ENCODE peak calls at places on chromosomes 13 and 19, in six cellular contexts. One of them, this sample, is unnamed.

GRCh38 chr13:109381546-109382180 is 404.7 kb downstream of the IRS2 start:
- DNase-seq in HFF-Myc: peak; percentile 53
- DNase-seq in AG04449: peak; percentile 71
- DNase-seq in breast epithelium: no peak
- DNase-seq in tibial nerve: no peak
- DNase-seq in fibroblast of lung: peak; percentile 92
- DNase-seq in this sample: peak; percentile 76

GRCh38 chr13:27362064-27362751 is 62.2 kb upstream of the GTF3A start:
- DNase-seq in breast epithelium: peak; percentile 80
- DNase-seq in HFF-Myc: peak; percentile 42
- DNase-seq in AG04449: no peak
- DNase-seq in tibial nerve: peak; percentile 86
- DNase-seq in fibroblast of lung: peak; percentile 66
- DNase-seq in this sample: peak; percentile 45

GRCh38 chr19:50301607-50301971 is 27.6 kb downstream of the KCNC3 start:
- DNase-seq in HFF-Myc: no peak
- DNase-seq in fibroblast of lung: no peak
- DNase-seq in breast epithelium: no peak
- DNase-seq in tibial nerve: no peak
- DNase-seq in AG04449: no peak
- DNase-seq in this sample: no peak

GRCh38 chr19:8334458-8335342 is 8.4 kb downstream of the KANK3 start:
- DNase-seq in AG04449: no peak
- DNase-seq in tibial nerve: no peak
- DNase-seq in HFF-Myc: no peak
- DNase-seq in breast epithelium: no peak
- DNase-seq in fibroblast of lung: peak; percentile 73
- DNase-seq in this sample: no peak

GRCh38 chr13:109939105-109939504 is 152.7 kb upstream of the IRS2 start:
- DNase-seq in tibial nerve: no peak
- DNase-seq in AG04449: no peak
- DNase-seq in fibroblast of lung: no peak
- DNase-seq in breast epithelium: no peak
- DNase-seq in HFF-Myc: no peak
- DNase-seq in this sample: no peak

GRCh38 chr13:45479661-45480060 is 14.9 kb downstream of the COG3 start:
- DNase-seq in tibial nerve: no peak
- DNase-seq in breast epithelium: no peak
- DNase-seq in fibroblast of lung: no peak
- DNase-seq in HFF-Myc: no peak
- DNase-seq in AG04449: no peak
- DNase-seq in this sample: no peak

GRCh38 chr13:50766043-50766442 is 77.4 kb downstream of the DLEU7 start:
- DNase-seq in fibroblast of lung: no peak
- DNase-seq in tibial nerve: no peak
- DNase-seq in HFF-Myc: no peak
- DNase-seq in breast epithelium: no peak
- DNase-seq in AG04449: no peak
- DNase-seq in this sample: no peak

GRCh38 chr13:21006141-21007005 is 55.0 kb downstream of the LATS2 start:
- DNase-seq in breast epithelium: no peak
- DNase-seq in HFF-Myc: no peak
- DNase-seq in tibial nerve: no peak
- DNase-seq in fibroblast of lung: no peak
- DNase-seq in AG04449: no peak
- DNase-seq in this sample: no peak

GRCh38 chr13:67298297-67298696 is 68.2 kb upstream of the PCDH9 start:
- DNase-seq in tibial nerve: no peak
- DNase-seq in breast epithelium: no peak
- DNase-seq in AG04449: no peak
- DNase-seq in HFF-Myc: no peak
- DNase-seq in fibroblast of lung: peak; percentile 9
- DNase-seq in this sample: no peak

GRCh38 chr19:19578241-19578640 is 40.2 kb downstream of the CILP2 start:
- DNase-seq in fibroblast of lung: no peak
- DNase-seq in AG04449: no peak
- DNase-seq in breast epithelium: no peak
- DNase-seq in tibial nerve: no peak
- DNase-seq in HFF-Myc: no peak
- DNase-seq in this sample: no peak

GRCh38 chr13:43558942-43559341 is 227.8 kb downstream of the ENOX1 start:
- DNase-seq in tibial nerve: no peak
- DNase-seq in fibroblast of lung: no peak
- DNase-seq in AG04449: no peak
- DNase-seq in HFF-Myc: no peak
- DNase-seq in breast epithelium: no peak
- DNase-seq in this sample: no peak

GRCh38 chr13:101989798-101990350 is 412.0 kb downstream of the FGF14 start:
- DNase-seq in tibial nerve: no peak
- DNase-seq in AG04449: no peak
- DNase-seq in fibroblast of lung: no peak
- DNase-seq in HFF-Myc: no peak
- DNase-seq in breast epithelium: no peak
- DNase-seq in this sample: no peak

GRCh38 chr19:28294395-28294794 is 918.6 kb downstream of the UQCRFS1 start:
- DNase-seq in AG04449: no peak
- DNase-seq in HFF-Myc: peak; percentile 29
- DNase-seq in breast epithelium: no peak
- DNase-seq in tibial nerve: no peak
- DNase-seq in fibroblast of lung: peak; percentile 74
- DNase-seq in this sample: peak; percentile 32

GRCh38 chr13:102045713-102046112 is 356.1 kb downstream of the FGF14 start:
- DNase-seq in AG04449: no peak
- DNase-seq in HFF-Myc: no peak
- DNase-seq in tibial nerve: no peak
- DNase-seq in breast epithelium: no peak
- DNase-seq in fibroblast of lung: no peak
- DNase-seq in this sample: no peak

GRCh38 chr13:88526186-88526852 is 855.1 kb downstream of the SLITRK5 start:
- DNase-seq in tibial nerve: no peak
- DNase-seq in fibroblast of lung: no peak
- DNase-seq in HFF-Myc: no peak
- DNase-seq in AG04449: no peak
- DNase-seq in breast epithelium: no peak
- DNase-seq in this sample: no peak

GRCh38 chr13:50125306-50125555 is 110.0 kb downstream of the KCNRG start:
- DNase-seq in HFF-Myc: no peak
- DNase-seq in breast epithelium: no peak
- DNase-seq in fibroblast of lung: no peak
- DNase-seq in tibial nerve: no peak
- DNase-seq in AG04449: no peak
- DNase-seq in this sample: no peak

GRCh38 chr13:60229708-60230272 is 66.1 kb upstream of the DIAPH3 start:
- DNase-seq in AG04449: no peak
- DNase-seq in tibial nerve: no peak
- DNase-seq in fibroblast of lung: peak; percentile 77
- DNase-seq in HFF-Myc: no peak
- DNase-seq in breast epithelium: no peak
- DNase-seq in this sample: no peak

GRCh38 chr19:1264801-1265610 is 4.1 kb upstream of the CIRBP start:
- DNase-seq in HFF-Myc: peak; percentile 51
- DNase-seq in breast epithelium: peak; percentile 78
- DNase-seq in tibial nerve: no peak
- DNase-seq in AG04449: no peak
- DNase-seq in fibroblast of lung: peak; percentile 87
- DNase-seq in this sample: peak; percentile 45

GRCh38 chr13:20969182-20969581 is 66.6 kb upstream of the XPO4 start:
- DNase-seq in fibroblast of lung: peak; percentile 67
- DNase-seq in AG04449: no peak
- DNase-seq in breast epithelium: no peak
- DNase-seq in HFF-Myc: no peak
- DNase-seq in tibial nerve: no peak
- DNase-seq in this sample: no peak

GRCh38 chr19:10568444-10568825 is 344 bp downstream of the CDKN2D start:
- DNase-seq in HFF-Myc: no peak
- DNase-seq in tibial nerve: no peak
- DNase-seq in breast epithelium: peak; percentile 63
- DNase-seq in AG04449: no peak
- DNase-seq in fibroblast of lung: no peak
- DNase-seq in this sample: no peak

GRCh38 chr19:39196860-39197562 is at the start of gene NCCRP1:
- DNase-seq in HFF-Myc: no peak
- DNase-seq in tibial nerve: no peak
- DNase-seq in breast epithelium: no peak
- DNase-seq in fibroblast of lung: no peak
- DNase-seq in AG04449: no peak
- DNase-seq in this sample: no peak

GRCh38 chr19:48551437-48552302 is at the start of gene SULT2B1:
- DNase-seq in AG04449: no peak
- DNase-seq in breast epithelium: peak; percentile 89
- DNase-seq in HFF-Myc: no peak
- DNase-seq in fibroblast of lung: no peak
- DNase-seq in tibial nerve: no peak
- DNase-seq in this sample: no peak

GRCh38 chr19:58218899-58219298 is 9.8 kb upstream of the ZNF544 start:
- DNase-seq in HFF-Myc: no peak
- DNase-seq in fibroblast of lung: no peak
- DNase-seq in tibial nerve: no peak
- DNase-seq in breast epithelium: no peak
- DNase-seq in AG04449: no peak
- DNase-seq in this sample: no peak

GRCh38 chr13:37540228-37540627 is 58.3 kb downstream of the POSTN start:
- DNase-seq in AG04449: no peak
- DNase-seq in breast epithelium: no peak
- DNase-seq in HFF-Myc: peak; percentile 77
- DNase-seq in tibial nerve: no peak
- DNase-seq in fibroblast of lung: peak; percentile 77
- DNase-seq in this sample: peak; percentile 12

GRCh38 chr19:1019616-1019961 is 1.3 kb downstream of the TMEM259 start:
- DNase-seq in HFF-Myc: no peak
- DNase-seq in breast epithelium: no peak
- DNase-seq in fibroblast of lung: no peak
- DNase-seq in tibial nerve: no peak
- DNase-seq in AG04449: no peak
- DNase-seq in this sample: no peak

GRCh38 chr13:92842145-92842544 is 384.5 kb upstream of the GPC6 start:
- DNase-seq in breast epithelium: no peak
- DNase-seq in tibial nerve: no peak
- DNase-seq in AG04449: peak; percentile 34
- DNase-seq in HFF-Myc: peak; percentile 46
- DNase-seq in fibroblast of lung: peak; percentile 97
- DNase-seq in this sample: peak; percentile 83

GRCh38 chr19:5851302-5851701 is at the start of gene FUT3:
- DNase-seq in breast epithelium: no peak
- DNase-seq in tibial nerve: no peak
- DNase-seq in AG04449: no peak
- DNase-seq in HFF-Myc: no peak
- DNase-seq in fibroblast of lung: no peak
- DNase-seq in this sample: no peak
- H3K4me3 ChIP-seq in breast epithelium: no peak within 1 kb of the TSS
- H3K4me3 ChIP-seq in tibial nerve: no peak within 1 kb of the TSS
- H3K4me3 ChIP-seq in AG04449: no peak within 1 kb of the TSS
- H3K4me3 ChIP-seq in HFF-Myc: no peak within 1 kb of the TSS
- H3K4me3 ChIP-seq in fibroblast of lung: no peak within 1 kb of the TSS
- H3K4me3 ChIP-seq in this sample: no peak within 1 kb of the TSS

GRCh38 chr13:39818953-39819352 is 163.5 kb downstream of the COG6 start:
- DNase-seq in tibial nerve: peak; percentile 44
- DNase-seq in HFF-Myc: no peak
- DNase-seq in AG04449: no peak
- DNase-seq in fibroblast of lung: peak; percentile 41
- DNase-seq in breast epithelium: no peak
- DNase-seq in this sample: no peak

GRCh38 chr13:39811696-39812095 is 156.2 kb downstream of the COG6 start:
- DNase-seq in fibroblast of lung: no peak
- DNase-seq in tibial nerve: no peak
- DNase-seq in breast epithelium: no peak
- DNase-seq in HFF-Myc: no peak
- DNase-seq in AG04449: no peak
- DNase-seq in this sample: no peak

GRCh38 chr13:39816936-39817335 is 161.5 kb downstream of the COG6 start:
- DNase-seq in AG04449: no peak
- DNase-seq in tibial nerve: no peak
- DNase-seq in HFF-Myc: no peak
- DNase-seq in fibroblast of lung: peak; percentile 72
- DNase-seq in breast epithelium: no peak
- DNase-seq in this sample: peak; percentile 89

GRCh38 chr13:39811051-39811450 is 155.6 kb downstream of the COG6 start:
- DNase-seq in AG04449: no peak
- DNase-seq in breast epithelium: no peak
- DNase-seq in HFF-Myc: no peak
- DNase-seq in tibial nerve: no peak
- DNase-seq in fibroblast of lung: no peak
- DNase-seq in this sample: no peak

DNA sequence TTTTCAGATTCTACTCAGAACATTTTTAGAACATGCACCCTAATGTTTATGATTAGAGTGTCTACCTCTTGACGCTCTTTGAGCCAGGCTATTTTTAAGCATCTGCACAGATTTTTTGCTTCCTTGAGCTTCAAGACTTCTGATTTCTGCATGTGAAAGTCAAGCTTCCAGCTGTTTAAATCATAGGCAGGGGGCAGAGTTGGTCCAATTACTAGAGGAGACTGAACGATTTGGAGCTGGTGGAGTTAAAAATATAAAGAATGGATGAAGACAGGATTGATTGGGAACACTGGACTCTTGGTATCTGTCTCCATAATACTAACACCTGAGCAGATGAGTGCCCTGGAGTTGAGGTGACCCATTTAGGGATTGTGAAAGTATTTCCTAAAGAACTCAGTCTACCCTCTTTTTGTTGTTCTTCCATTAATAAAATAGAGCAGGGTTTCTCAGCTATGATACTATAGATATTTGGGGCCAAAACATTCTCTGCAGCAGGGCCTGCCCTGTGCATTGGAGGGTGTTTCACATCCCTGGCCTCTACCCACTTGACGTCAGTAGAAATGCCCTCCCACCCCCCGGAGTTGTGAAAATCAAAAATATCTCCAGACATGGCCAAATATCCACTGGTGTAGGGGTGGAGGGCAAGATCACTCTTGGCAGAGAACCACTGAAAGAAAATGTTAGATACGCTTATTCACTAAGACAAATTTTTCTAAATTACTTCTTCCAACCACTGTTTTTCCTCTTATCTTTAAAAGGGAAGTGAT is 160.1 kb downstream of the COG6 start:
- DNase-seq in AG04449: no peak
- DNase-seq in tibial nerve: no peak
- DNase-seq in fibroblast of lung: no peak
- DNase-seq in HFF-Myc: no peak
- DNase-seq in breast epithelium: no peak
- DNase-seq in this sample: no peak
- TF ChIP-seq CTCF in AG04449: no peak
- TF ChIP-seq CTCF in tibial nerve: no peak
- TF ChIP-seq CTCF in fibroblast of lung: no peak
- TF ChIP-seq CTCF in HFF-Myc: no peak
- TF ChIP-seq CTCF in breast epithelium: no peak
- TF ChIP-seq CTCF in this sample: no peak

DNA sequence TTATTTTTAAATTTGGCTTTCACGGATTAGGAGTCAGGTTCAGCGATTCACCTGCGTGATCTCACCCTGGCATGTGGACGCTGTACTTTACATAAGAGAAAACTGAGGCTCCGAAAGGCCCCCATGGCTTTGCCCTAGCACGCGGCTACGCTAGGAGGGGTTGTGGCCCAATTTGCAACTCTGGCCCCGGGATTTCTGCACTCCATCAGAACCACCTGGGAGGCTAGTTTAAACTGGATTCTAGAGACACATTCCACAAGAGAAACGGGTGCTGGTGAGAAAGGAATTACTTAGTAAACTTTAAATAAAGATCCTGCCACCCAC is 6.2 kb downstream of the BCL3 start:
- DNase-seq in AG04449: no peak
- DNase-seq in breast epithelium: no peak
- DNase-seq in tibial nerve: no peak
- DNase-seq in fibroblast of lung: no peak
- DNase-seq in HFF-Myc: no peak
- DNase-seq in this sample: no peak
- H3K4me3 ChIP-seq in AG04449: peak overlapping the region; percentile 53
- H3K4me3 ChIP-seq in breast epithelium: peak overlapping the region; percentile 72
- H3K4me3 ChIP-seq in tibial nerve: peak overlapping the region; percentile 37
- H3K4me3 ChIP-seq in fibroblast of lung: no peak overlapping the region
- H3K4me3 ChIP-seq in HFF-Myc: no peak overlapping the region
- H3K4me3 ChIP-seq in this sample: peak overlapping the region; percentile 76

GRCh38 chr13:46893820-46894533 is 2.9 kb downstream of the HTR2A start:
- DNase-seq in breast epithelium: no peak
- DNase-seq in fibroblast of lung: peak; percentile 36
- DNase-seq in AG04449: no peak
- DNase-seq in HFF-Myc: no peak
- DNase-seq in tibial nerve: peak; percentile 52
- DNase-seq in this sample: peak; percentile 50
- TF ChIP-seq CTCF in breast epithelium: peak; percentile 78
- TF ChIP-seq CTCF in fibroblast of lung: peak; percentile 70
- TF ChIP-seq CTCF in AG04449: peak; percentile 89
- TF ChIP-seq CTCF in HFF-Myc: peak; percentile 92
- TF ChIP-seq CTCF in tibial nerve: peak; percentile 99
- TF ChIP-seq CTCF in this sample: peak; percentile 85